ENCODE peak calls at places on chromosomes 16 and 17, in six cellular contexts. X, S, W, N, Q and K are unnamed samples.

GRCh38 chr16:1597154-1597553 is 14.7 kb downstream of the IFT140 start:
- DNase-seq in X (no peak), S (no peak), W (no peak), N (no peak), Q (no peak), K (no peak)

GRCh38 chr16:30429418-30429677 is 482 bp downstream of the DCTPP1 start:
- DNase-seq in X (no peak), S (no peak), W (no peak), N (peak; percentile 75), Q (no peak), K (no peak)

GRCh38 chr17:28225271-28225670 is 93.7 kb upstream of the TMEM97 start:
- DNase-seq in X (no peak), S (no peak), W (no peak), N (no peak), Q (no peak), K (no peak)

GRCh38 chr16:7216719-7217118 is 115.9 kb upstream of the RBFOX1 start:
- DNase-seq in X (no peak), S (no peak), W (no peak), N (no peak), Q (no peak), K (no peak)

GRCh38 chr16:86033971-86034370 is 135.0 kb downstream of the IRF8 start:
- DNase-seq in X (no peak), S (no peak), W (no peak), N (no peak), Q (no peak), K (no peak)

GRCh38 chr17:69533481-69534234 is 119.2 kb downstream of the MAP2K6 start:
- DNase-seq in X (no peak), S (no peak), W (no peak), N (peak; percentile 48), Q (no peak), K (no peak)

GRCh38 chr17:19958023-19958422 is 19.6 kb downstream of the AKAP10 start:
- DNase-seq in X (peak; percentile 96), S (no peak), W (no peak), N (peak; percentile 64), Q (no peak), K (peak; percentile 76)

GRCh38 chr16:9159839-9160550 is 68.6 kb downstream of the HAPSTR1 start:
- DNase-seq in X (peak; percentile 66), S (peak; percentile 63), W (peak; percentile 67), N (peak; percentile 93), Q (no peak), K (peak; percentile 62)

GRCh38 chr17:36544049-36544319 is 735 bp upstream of the GGNBP2 start:
- DNase-seq in X (peak; percentile 55), S (no peak), W (no peak), N (peak; percentile 52), Q (no peak), K (peak; percentile 64)

GRCh38 chr17:72456026-72456569 is 335.3 kb downstream of the SOX9 start:
- DNase-seq in X (peak; percentile 67), S (peak; percentile 80), W (peak; percentile 84), N (no peak), Q (no peak), K (peak; percentile 40)

GRCh38 chr16:57148481-57148880 is 37.4 kb downstream of the PSME3IP1 start:
- DNase-seq in X (no peak), S (no peak), W (no peak), N (no peak), Q (no peak), K (no peak)

GRCh38 chr16:83842755-83843507 is 35.2 kb downstream of the HSBP1 start:
- DNase-seq in X (no peak), S (peak; percentile 12), W (no peak), N (no peak), Q (no peak), K (no peak)

GRCh38 chr17:38724337-38724988 is 5.7 kb upstream of the CISD3 start:
- DNase-seq in X (no peak), S (peak; percentile 72), W (peak; percentile 72), N (no peak), Q (no peak), K (no peak)

GRCh38 chr16:78161023-78161729 is 61.7 kb downstream of the WWOX start:
- DNase-seq in X (no peak), S (no peak), W (no peak), N (no peak), Q (no peak), K (no peak)

GRCh38 chr17:7282752-7283321 is 1.3 kb downstream of the SLC2A4 start:
- DNase-seq in X (no peak), S (no peak), W (no peak), N (no peak), Q (no peak), K (no peak)

GRCh38 chr17:60827920-60828319 is 150.3 kb downstream of the BCAS3 start:
- DNase-seq in X (no peak), S (no peak), W (no peak), N (no peak), Q (no peak), K (peak; percentile 38)

GRCh38 chr16:73122604-73123386 is 74.9 kb upstream of the ZFHX3 start:
- DNase-seq in X (no peak), S (no peak), W (no peak), N (no peak), Q (no peak), K (peak; percentile 24)

GRCh38 chr17:6534846-6535514 is 21.4 kb downstream of the PITPNM3 start:
- DNase-seq in X (no peak), S (no peak), W (no peak), N (no peak), Q (no peak), K (no peak)

GRCh38 chr16:9966569-9967157 is 215.6 kb downstream of the GRIN2A start:
- DNase-seq in X (no peak), S (no peak), W (no peak), N (no peak), Q (no peak), K (peak; percentile 47)

GRCh38 chr17:32483451-32484019 is 3.3 kb upstream of the CDK5R1 start:
- DNase-seq in X (peak; percentile 61), S (no peak), W (peak; percentile 37), N (peak; percentile 94), Q (no peak), K (peak; percentile 74)

GRCh38 chr17:38729886-38730525 is at the start of gene CISD3:
- DNase-seq in X (peak; percentile 76), S (peak; percentile 93), W (peak; percentile 88), N (peak; percentile 90), Q (peak; percentile 82), K (peak; percentile 75)

GRCh38 chr17:50280068-50280467 is 5.8 kb downstream of the TMEM92 start:
- DNase-seq in X (no peak), S (peak; percentile 56), W (peak; percentile 84), N (peak; percentile 53), Q (no peak), K (no peak)

GRCh38 chr17:28973414-28973813 is 22.1 kb upstream of the PHF12 start:
- DNase-seq in X (peak; percentile 46), S (no peak), W (no peak), N (no peak), Q (no peak), K (peak; percentile 41)

GRCh38 chr16:2713985-2714774 is 5.8 kb downstream of the PRSS27 start:
- DNase-seq in X (no peak), S (no peak), W (no peak), N (no peak), Q (no peak), K (no peak)

GRCh38 chr17:43533699-43534098 is 12.4 kb downstream of the ETV4 start:
- DNase-seq in X (no peak), S (no peak), W (no peak), N (no peak), Q (no peak), K (no peak)
- TF ChIP-seq CTCF in X (no peak), S (no peak), W (no peak), N (peak; percentile 41), Q (no peak), K (peak; percentile 2)

GRCh38 chr17:17781591-17782424 is 55.0 kb downstream of the SREBF1 start:
- DNase-seq in X (peak; percentile 52), S (peak; percentile 65), W (peak; percentile 70), N (peak; percentile 79), Q (no peak), K (peak; percentile 48)

GRCh38 chr17:17783121-17783824 is 53.5 kb downstream of the SREBF1 start:
- DNase-seq in X (no peak), S (peak; percentile 60), W (peak; percentile 78), N (peak; percentile 89), Q (peak; percentile 52), K (peak; percentile 18)

GRCh38 chr17:17779015-17779611 is 57.7 kb downstream of the SREBF1 start:
- DNase-seq in X (no peak), S (no peak), W (no peak), N (no peak), Q (no peak), K (no peak)

GRCh38 chr17:17782425-17783120 is 54.2 kb downstream of the SREBF1 start:
- DNase-seq in X (no peak), S (no peak), W (peak; percentile 44), N (peak; percentile 61), Q (no peak), K (no peak)

DNA sequence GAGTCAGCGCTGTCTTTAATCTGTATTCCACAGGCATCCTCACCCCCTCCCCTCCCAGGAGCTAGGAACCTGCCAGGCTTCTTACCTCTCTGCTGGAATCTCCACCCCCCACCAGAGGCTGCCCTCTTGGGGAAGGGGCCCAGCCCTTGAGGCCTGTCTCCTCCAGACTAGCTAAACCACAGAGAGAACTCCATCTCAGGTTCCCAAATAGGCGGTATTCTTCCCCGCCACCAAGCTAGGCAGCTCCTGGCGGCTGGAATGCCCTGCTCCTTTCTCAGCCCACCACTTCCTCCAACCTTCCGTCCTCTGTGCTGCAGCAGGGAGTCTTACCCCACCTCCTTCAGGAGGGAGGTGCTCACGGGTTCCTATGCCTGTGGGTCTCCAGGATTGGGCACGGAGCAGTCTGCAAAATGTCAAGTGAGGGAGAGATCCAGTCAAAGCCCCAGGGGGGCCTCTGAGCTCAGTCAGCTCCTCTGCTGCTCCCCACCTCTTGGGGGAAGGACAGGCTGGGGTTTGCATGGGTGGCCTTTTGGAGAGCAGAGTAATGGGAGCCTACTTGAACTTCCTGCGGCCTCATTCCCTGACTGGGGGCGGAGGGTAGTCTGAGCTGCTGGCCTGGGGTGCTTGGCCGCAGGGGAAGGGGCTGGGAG is 55.7 kb downstream of the SREBF1 start:
- DNase-seq in X (peak; percentile 65), S (peak; percentile 16), W (peak; percentile 29), N (peak; percentile 90), Q (no peak), K (peak; percentile 49)
- H3K4me3 ChIP-seq in X (no peak overlapping the region), S (peak overlapping the region; percentile 52), W (no peak overlapping the region), N (peak overlapping the region; percentile 87), Q (no peak overlapping the region), K (no peak overlapping the region)

GRCh38 chr17:74161501-74161850 is 42.0 kb upstream of the RPL38 start:
- DNase-seq in X (no peak), S (no peak), W (peak; percentile 8), N (no peak), Q (no peak), K (no peak)
- TF ChIP-seq CTCF in X (no peak), S (no peak), W (no peak), N (no peak), Q (no peak), K (no peak)

DNA sequence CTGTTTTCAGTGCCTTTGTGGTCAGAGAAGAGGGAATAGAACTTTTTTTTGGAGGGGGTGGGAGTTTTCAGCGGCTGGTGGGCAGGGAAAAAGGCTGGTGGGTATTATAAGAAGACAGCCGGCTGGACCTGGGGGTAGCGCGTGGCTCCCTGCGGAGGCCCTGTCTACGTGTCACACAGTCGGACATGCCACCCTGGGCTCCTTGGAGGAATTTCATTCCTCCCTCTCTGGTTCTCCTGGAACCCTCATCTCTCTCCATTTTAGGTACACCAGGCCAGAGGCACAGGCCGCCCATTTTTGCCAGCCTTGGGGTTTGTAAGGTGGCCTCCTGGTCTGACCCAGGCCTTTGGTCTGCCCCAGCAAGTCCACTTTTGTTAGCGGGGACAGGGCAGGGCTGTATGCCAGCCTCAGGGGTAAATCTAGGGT is 908 bp downstream of the FKBP10 start:
- DNase-seq in X (no peak), S (no peak), W (no peak), N (no peak), Q (no peak), K (no peak)
- H3K4me3 ChIP-seq in X (peak overlapping the region; percentile 88), S (peak overlapping the region; percentile 71), W (no peak overlapping the region), N (peak overlapping the region; percentile 98), Q (no peak overlapping the region), K (peak overlapping the region; percentile 76)